ENCODE peak calls at places on chromosomes 11 and 22, in four cellular contexts. P, J, S and M are unnamed samples.

GRCh38 chr11:66880484-66881211 is 23.8 kb downstream of the LRFN4 start:
- DNase-seq in P (peak), J (no peak), S (no peak), M (no peak)

GRCh38 chr11:116109228-116109627 is 605.0 kb upstream of the CADM1 start:
- DNase-seq in P (no peak), J (no peak), S (no peak), M (peak)

GRCh38 chr11:65861533-65862183 is 1.4 kb downstream of the MUS81 start:
- DNase-seq in P (no peak), J (no peak), S (no peak), M (no peak)

GRCh38 chr11:73972187-73972586 is 10.5 kb downstream of the UCP2 start:
- DNase-seq in P (no peak), J (no peak), S (no peak), M (no peak)

GRCh38 chr11:123188508-123189165 is 6.4 kb downstream of the CLMP start:
- DNase-seq in P (no peak), J (no peak), S (no peak), M (peak)

GRCh38 chr11:86781546-86781945 is 18.8 kb upstream of the PRSS23 start:
- DNase-seq in P (no peak), J (no peak), S (no peak), M (no peak)

GRCh38 chr11:13207665-13208594 is 69.7 kb upstream of the BMAL1 start:
- DNase-seq in P (peak), J (no peak), S (no peak), M (peak)

GRCh38 chr11:101045415-101045814 is 84.2 kb downstream of the PGR start:
- DNase-seq in P (no peak), J (no peak), S (no peak), M (no peak)

GRCh38 chr11:7589861-7590260 is 76.1 kb downstream of the PPFIBP2 start:
- DNase-seq in P (no peak), J (no peak), S (no peak), M (no peak)

GRCh38 chr22:30922151-30922611 is 46.4 kb downstream of the MORC2 start:
- DNase-seq in P (peak), J (peak), S (peak), M (peak)

GRCh38 chr22:25969286-25969685 is 200.0 kb upstream of the SEZ6L start:
- DNase-seq in P (no peak), J (no peak), S (no peak), M (no peak)

GRCh38 chr11:29282088-29282487 is 734.7 kb downstream of the KCNA4 start:
- DNase-seq in P (no peak), J (no peak), S (no peak), M (peak)

GRCh38 chr11:93059074-93059957 is 89.9 kb downstream of the MTNR1B start:
- DNase-seq in P (no peak), J (no peak), S (no peak), M (peak)

GRCh38 chr22:29482253-29482652 is 2.2 kb downstream of the NEFH start:
- DNase-seq in P (no peak), J (no peak), S (no peak), M (no peak)

GRCh38 chr11:118497831-118498230 is 29.4 kb upstream of the TTC36 start:
- DNase-seq in P (no peak), J (no peak), S (no peak), M (peak)

GRCh38 chr11:115886111-115886733 is 382.0 kb upstream of the CADM1 start:
- DNase-seq in P (no peak), J (no peak), S (no peak), M (no peak)